ENCODE peak calls at places on chromosomes 13 and 19, in five cellular contexts. M is lung, F is gastrocnemius medialis, G is right lobe of liver, A is sciatic nerve. I is an unnamed sample.

GRCh38 chr13:25473864-25474263 is 102.1 kb downstream of the ATP8A2 start:
- ATAC-seq in G (no peak), M (no peak), F (no peak), A (no peak), I (no peak)

GRCh38 chr13:110449225-110450015 is 112.1 kb downstream of the RAB20 start:
- ATAC-seq in M (no peak), A (no peak), G (peak; percentile 39), F (no peak), I (no peak)

GRCh38 chr13:64069892-64070291 is 2654.2 kb upstream of the PCDH20 start:
- ATAC-seq in F (no peak), A (no peak), M (no peak), G (no peak), I (no peak)

GRCh38 chr19:33580026-33580644 is 41.6 kb upstream of the CHST8 start:
- ATAC-seq in G (peak; percentile 86), F (no peak), M (no peak), A (no peak), I (no peak)

GRCh38 chr13:109645831-109646230 is 140.6 kb downstream of the IRS2 start:
- ATAC-seq in M (no peak), A (peak; percentile 55), F (no peak), G (peak; percentile 18), I (no peak)

GRCh38 chr19:1097810-1098176 is 2.6 kb upstream of the POLR2E start:
- ATAC-seq in F (no peak), G (peak; percentile 71), A (no peak), M (no peak), I (no peak)

GRCh38 chr19:43534811-43535761 is 2.1 kb downstream of the ZNF575 start:
- ATAC-seq in F (no peak), M (no peak), A (no peak), G (no peak), I (no peak)

GRCh38 chr19:31232220-31232619 is 117.0 kb downstream of the TSHZ3 start:
- ATAC-seq in F (no peak), G (no peak), A (no peak), M (no peak), I (peak; percentile 71)

GRCh38 chr19:19260417-19260816 is 12.7 kb downstream of the TM6SF2 start:
- ATAC-seq in G (no peak), A (no peak), M (no peak), F (no peak), I (no peak)

GRCh38 chr13:32838985-32839384 is 177.2 kb upstream of the KL start:
- ATAC-seq in A (peak; percentile 80), M (no peak), G (peak; percentile 95), F (no peak), I (no peak)

GRCh38 chr19:17671906-17672305 is 16.2 kb downstream of the UNC13A start:
- ATAC-seq in M (no peak), A (no peak), G (peak; percentile 43), F (peak; percentile 39), I (peak; percentile 66)

GRCh38 chr13:71244181-71244580 is 622.8 kb downstream of the DACH1 start:
- ATAC-seq in A (no peak), M (no peak), F (no peak), G (no peak), I (no peak)

GRCh38 chr19:35298561-35298972 is 6.6 kb downstream of the MAG start:
- ATAC-seq in A (no peak), F (no peak), M (no peak), G (no peak), I (no peak)

GRCh38 chr13:71030789-71031188 is 836.2 kb downstream of the DACH1 start:
- ATAC-seq in M (no peak), G (no peak), A (no peak), F (no peak), I (no peak)

GRCh38 chr13:76016799-76017198 is 380.7 kb downstream of the LMO7 start:
- ATAC-seq in G (peak; percentile 75), M (no peak), A (no peak), F (no peak), I (peak; percentile 72)